ENCODE peak calls at places on chromosome 15, in four cellular contexts. K is left cardiac atrium, Q is upper lobe of right lung, L is activated T-helper 1 cell treated with Interleukin-2 at 50 U/mL for 16 hours. B is an unnamed sample.
A peak's percentile ranks its signal among the peaks of the same experiment; 100 is the strongest.

GRCh38 chr15:79919749-79920511 is 23.1 kb upstream of the MTHFS start:
- DNase-seq in L (no peak), Q (no peak), K (no peak), B (no peak)

GRCh38 chr15:34049096-34049495 is 10.1 kb upstream of the AVEN start:
- DNase-seq in L (no peak), K (no peak), Q (no peak), B (no peak)

GRCh38 chr15:66946578-66947164 is 118.7 kb upstream of the SMAD3 start:
- DNase-seq in L (peak; percentile 55), K (peak; percentile 55), Q (peak; percentile 77), B (peak; percentile 81)

GRCh38 chr15:66658057-66658456 is 44.0 kb upstream of the SMAD6 start:
- DNase-seq in K (no peak), Q (no peak), L (no peak), B (peak; percentile 15)

GRCh38 chr15:62895905-62896316 is 146.6 kb upstream of the TPM1 start:
- DNase-seq in Q (no peak), K (no peak), L (no peak), B (no peak)

GRCh38 chr15:23503546-23503945 is 56.5 kb upstream of the GOLGA6L2 start:
- DNase-seq in K (no peak), Q (no peak), L (no peak), B (no peak)

GRCh38 chr15:42069496-42070275 is 24.7 kb downstream of the PLA2G4D start:
- DNase-seq in K (no peak), Q (no peak), L (no peak), B (no peak)

GRCh38 chr15:58650102-58650501 is 99.4 kb downstream of the ADAM10 start:
- DNase-seq in Q (no peak), L (no peak), K (no peak), B (no peak)

GRCh38 chr15:29470794-29471193 is 201.2 kb upstream of the NSMCE3 start:
- DNase-seq in L (no peak), K (no peak), Q (no peak), B (no peak)

GRCh38 chr15:65519781-65520299 is 2.4 kb upstream of the DPP8 start:
- DNase-seq in K (no peak), L (no peak), Q (no peak), B (no peak)

GRCh38 chr15:40058476-40059140 is 19.6 kb upstream of the SRP14 start:
- DNase-seq in K (no peak), L (no peak), Q (no peak), B (no peak)

GRCh38 chr15:99753066-99753465 is 19.8 kb upstream of the LYSMD4 start:
- DNase-seq in K (no peak), L (no peak), Q (no peak), B (no peak)

B was measured in Right ventricle myocardium inferior.